ENCODE peak calls at places on chromosomes 11 and 22, in six cellular contexts. One of them, this sample, is unnamed.

GRCh38 chr11:115276799-115277198 is 227.4 kb downstream of the CADM1 start:
- DNase-seq in omental fat pad: no peak
- DNase-seq in IMR-90: no peak
- DNase-seq in lower lobe of right lung: no peak
- DNase-seq in activated gamma-delta T cell treated with anti-CD3 and anti-CD28 coated beads, Interleukin-2, amount 50 U/mL, for 16 hours: no peak
- DNase-seq in stimulated activated CD4-positive, alpha-beta T cell treated with anti-CD3 and anti-CD28 coated beads, Interleukin-4, amount 100 ng/mL, for 4 hours: no peak
- DNase-seq in this sample: no peak

GRCh38 chr11:47257518-47258316 is at the start of gene NR1H3:
- DNase-seq in activated gamma-delta T cell treated with anti-CD3 and anti-CD28 coated beads, Interleukin-2, amount 50 U/mL, for 16 hours: no peak
- DNase-seq in lower lobe of right lung: peak
- DNase-seq in IMR-90: peak
- DNase-seq in omental fat pad: no peak
- DNase-seq in stimulated activated CD4-positive, alpha-beta T cell treated with anti-CD3 and anti-CD28 coated beads, Interleukin-4, amount 100 ng/mL, for 4 hours: no peak
- DNase-seq in this sample: peak

GRCh38 chr22:44758354-44758969 is 6.1 kb downstream of the ARHGAP8 start:
- DNase-seq in IMR-90: peak
- DNase-seq in omental fat pad: no peak
- DNase-seq in stimulated activated CD4-positive, alpha-beta T cell treated with anti-CD3 and anti-CD28 coated beads, Interleukin-4, amount 100 ng/mL, for 4 hours: no peak
- DNase-seq in lower lobe of right lung: no peak
- DNase-seq in activated gamma-delta T cell treated with anti-CD3 and anti-CD28 coated beads, Interleukin-2, amount 50 U/mL, for 16 hours: no peak
- DNase-seq in this sample: peak

GRCh38 chr11:47863189-47863892 is 15.2 kb upstream of the NUP160 start:
- DNase-seq in omental fat pad: no peak
- DNase-seq in IMR-90: peak
- DNase-seq in lower lobe of right lung: no peak
- DNase-seq in activated gamma-delta T cell treated with anti-CD3 and anti-CD28 coated beads, Interleukin-2, amount 50 U/mL, for 16 hours: no peak
- DNase-seq in stimulated activated CD4-positive, alpha-beta T cell treated with anti-CD3 and anti-CD28 coated beads, Interleukin-4, amount 100 ng/mL, for 4 hours: no peak
- DNase-seq in this sample: peak

GRCh38 chr11:17476317-17477083 is at the start of gene ABCC8:
- DNase-seq in omental fat pad: no peak
- DNase-seq in IMR-90: no peak
- DNase-seq in lower lobe of right lung: no peak
- DNase-seq in activated gamma-delta T cell treated with anti-CD3 and anti-CD28 coated beads, Interleukin-2, amount 50 U/mL, for 16 hours: no peak
- DNase-seq in stimulated activated CD4-positive, alpha-beta T cell treated with anti-CD3 and anti-CD28 coated beads, Interleukin-4, amount 100 ng/mL, for 4 hours: no peak
- DNase-seq in this sample: no peak

GRCh38 chr22:18076060-18076497 is 1.7 kb upstream of the PEX26 start:
- DNase-seq in IMR-90: peak
- DNase-seq in lower lobe of right lung: peak
- DNase-seq in stimulated activated CD4-positive, alpha-beta T cell treated with anti-CD3 and anti-CD28 coated beads, Interleukin-4, amount 100 ng/mL, for 4 hours: peak
- DNase-seq in omental fat pad: no peak
- DNase-seq in activated gamma-delta T cell treated with anti-CD3 and anti-CD28 coated beads, Interleukin-2, amount 50 U/mL, for 16 hours: peak
- DNase-seq in this sample: peak

GRCh38 chr11:62004473-62004872 is 37.0 kb upstream of the FTH1 start:
- DNase-seq in omental fat pad: no peak
- DNase-seq in IMR-90: peak
- DNase-seq in stimulated activated CD4-positive, alpha-beta T cell treated with anti-CD3 and anti-CD28 coated beads, Interleukin-4, amount 100 ng/mL, for 4 hours: no peak
- DNase-seq in activated gamma-delta T cell treated with anti-CD3 and anti-CD28 coated beads, Interleukin-2, amount 50 U/mL, for 16 hours: no peak
- DNase-seq in lower lobe of right lung: no peak
- DNase-seq in this sample: peak

GRCh38 chr11:126594921-126595367 is 239.5 kb downstream of the ST3GAL4 start:
- DNase-seq in activated gamma-delta T cell treated with anti-CD3 and anti-CD28 coated beads, Interleukin-2, amount 50 U/mL, for 16 hours: no peak
- DNase-seq in omental fat pad: no peak
- DNase-seq in stimulated activated CD4-positive, alpha-beta T cell treated with anti-CD3 and anti-CD28 coated beads, Interleukin-4, amount 100 ng/mL, for 4 hours: no peak
- DNase-seq in lower lobe of right lung: peak
- DNase-seq in IMR-90: no peak
- DNase-seq in this sample: no peak

GRCh38 chr22:36152088-36152487 is 8.5 kb downstream of the APOL3 start:
- DNase-seq in IMR-90: no peak
- DNase-seq in stimulated activated CD4-positive, alpha-beta T cell treated with anti-CD3 and anti-CD28 coated beads, Interleukin-4, amount 100 ng/mL, for 4 hours: no peak
- DNase-seq in omental fat pad: no peak
- DNase-seq in activated gamma-delta T cell treated with anti-CD3 and anti-CD28 coated beads, Interleukin-2, amount 50 U/mL, for 16 hours: no peak
- DNase-seq in lower lobe of right lung: no peak
- DNase-seq in this sample: no peak

GRCh38 chr22:43110927-43111623 is 525 bp downstream of the BIK start:
- DNase-seq in IMR-90: no peak
- DNase-seq in activated gamma-delta T cell treated with anti-CD3 and anti-CD28 coated beads, Interleukin-2, amount 50 U/mL, for 16 hours: no peak
- DNase-seq in omental fat pad: no peak
- DNase-seq in stimulated activated CD4-positive, alpha-beta T cell treated with anti-CD3 and anti-CD28 coated beads, Interleukin-4, amount 100 ng/mL, for 4 hours: peak
- DNase-seq in lower lobe of right lung: peak
- DNase-seq in this sample: no peak

GRCh38 chr11:67504950-67505561 is at the start of gene PITPNM1:
- DNase-seq in omental fat pad: no peak
- DNase-seq in activated gamma-delta T cell treated with anti-CD3 and anti-CD28 coated beads, Interleukin-2, amount 50 U/mL, for 16 hours: peak
- DNase-seq in IMR-90: peak
- DNase-seq in lower lobe of right lung: peak
- DNase-seq in stimulated activated CD4-positive, alpha-beta T cell treated with anti-CD3 and anti-CD28 coated beads, Interleukin-4, amount 100 ng/mL, for 4 hours: peak
- DNase-seq in this sample: peak

GRCh38 chr11:127225619-127226018 is 225.0 kb upstream of the KIRREL3 start:
- DNase-seq in IMR-90: no peak
- DNase-seq in stimulated activated CD4-positive, alpha-beta T cell treated with anti-CD3 and anti-CD28 coated beads, Interleukin-4, amount 100 ng/mL, for 4 hours: no peak
- DNase-seq in lower lobe of right lung: no peak
- DNase-seq in omental fat pad: no peak
- DNase-seq in activated gamma-delta T cell treated with anti-CD3 and anti-CD28 coated beads, Interleukin-2, amount 50 U/mL, for 16 hours: no peak
- DNase-seq in this sample: no peak